ENCODE peak calls at places on chromosomes 3 and 15, in nine cellular contexts. One of them, this sample, is unnamed.
A peak's percentile ranks its signal among the peaks of the same experiment; 100 is the strongest.

GRCh38 chr3:150743508-150743907 is 19.5 kb downstream of the SIAH2 start:
- DNase-seq in adrenal gland: no peak
- DNase-seq in ovary: no peak
- DNase-seq in body of pancreas: no peak
- DNase-seq in transverse colon: no peak
- DNase-seq in GM12878: no peak
- DNase-seq in heart left ventricle: no peak
- DNase-seq in A549: no peak
- DNase-seq in HepG2: no peak
- DNase-seq in this sample: no peak

GRCh38 chr15:25094519-25094918 is 139.7 kb downstream of the SNRPN start:
- DNase-seq in adrenal gland: no peak
- DNase-seq in ovary: no peak
- DNase-seq in body of pancreas: no peak
- DNase-seq in transverse colon: no peak
- DNase-seq in GM12878: no peak
- DNase-seq in heart left ventricle: no peak
- DNase-seq in A549: no peak
- DNase-seq in HepG2: no peak
- DNase-seq in this sample: no peak

GRCh38 chr3:74613060-74613459 is 1.4 kb downstream of the CNTN3 start:
- DNase-seq in adrenal gland: no peak
- DNase-seq in ovary: no peak
- DNase-seq in body of pancreas: no peak
- DNase-seq in transverse colon: no peak
- DNase-seq in GM12878: no peak
- DNase-seq in heart left ventricle: no peak
- DNase-seq in A549: no peak
- DNase-seq in HepG2: no peak
- DNase-seq in this sample: no peak

GRCh38 chr3:80051602-80051962 is 283.8 kb upstream of the ROBO1 start:
- DNase-seq in adrenal gland: no peak
- DNase-seq in ovary: no peak
- DNase-seq in body of pancreas: no peak
- DNase-seq in transverse colon: no peak
- DNase-seq in GM12878: no peak
- DNase-seq in heart left ventricle: no peak
- DNase-seq in A549: no peak
- DNase-seq in HepG2: no peak
- DNase-seq in this sample: no peak

GRCh38 chr3:71226565-71227281 is 356.8 kb downstream of the FOXP1 start:
- DNase-seq in adrenal gland: no peak
- DNase-seq in ovary: no peak
- DNase-seq in body of pancreas: no peak
- DNase-seq in transverse colon: peak; percentile 19
- DNase-seq in GM12878: peak; percentile 28
- DNase-seq in heart left ventricle: peak; percentile 72
- DNase-seq in A549: no peak
- DNase-seq in HepG2: no peak
- DNase-seq in this sample: no peak

GRCh38 chr3:160806094-160806493 is 50.1 kb downstream of the PPM1L start:
- DNase-seq in adrenal gland: no peak
- DNase-seq in ovary: no peak
- DNase-seq in body of pancreas: no peak
- DNase-seq in transverse colon: no peak
- DNase-seq in GM12878: no peak
- DNase-seq in heart left ventricle: no peak
- DNase-seq in A549: no peak
- DNase-seq in HepG2: no peak
- DNase-seq in this sample: no peak

GRCh38 chr3:50370594-50370993 is 11.3 kb upstream of the TMEM115 start:
- DNase-seq in adrenal gland: no peak
- DNase-seq in ovary: no peak
- DNase-seq in body of pancreas: no peak
- DNase-seq in transverse colon: no peak
- DNase-seq in GM12878: no peak
- DNase-seq in heart left ventricle: no peak
- DNase-seq in A549: no peak
- DNase-seq in HepG2: no peak
- DNase-seq in this sample: no peak

GRCh38 chr3:160027541-160028195 is 39.0 kb downstream of the IL12A start:
- DNase-seq in adrenal gland: no peak
- DNase-seq in ovary: no peak
- DNase-seq in body of pancreas: no peak
- DNase-seq in transverse colon: no peak
- DNase-seq in GM12878: peak; percentile 55
- DNase-seq in heart left ventricle: no peak
- DNase-seq in A549: no peak
- DNase-seq in HepG2: no peak
- DNase-seq in this sample: no peak

GRCh38 chr15:51751687-51752683 is 588 bp downstream of the TMOD2 start:
- DNase-seq in adrenal gland: no peak
- DNase-seq in ovary: peak; percentile 23
- DNase-seq in body of pancreas: peak; percentile 33
- DNase-seq in transverse colon: peak; percentile 30
- DNase-seq in GM12878: no peak
- DNase-seq in heart left ventricle: no peak
- DNase-seq in A549: peak; percentile 42
- DNase-seq in HepG2: no peak
- DNase-seq in this sample: no peak

GRCh38 chr3:102089904-102090492 is 240.7 kb downstream of the NFKBIZ start:
- DNase-seq in adrenal gland: no peak
- DNase-seq in ovary: no peak
- DNase-seq in body of pancreas: no peak
- DNase-seq in transverse colon: peak; percentile 38
- DNase-seq in GM12878: no peak
- DNase-seq in heart left ventricle: no peak
- DNase-seq in A549: peak; percentile 20
- DNase-seq in HepG2: no peak
- DNase-seq in this sample: no peak

GRCh38 chr3:178676942-178677606 is 140.8 kb downstream of the KCNMB2 start:
- DNase-seq in adrenal gland: no peak
- DNase-seq in ovary: peak; percentile 31
- DNase-seq in body of pancreas: no peak
- DNase-seq in transverse colon: no peak
- DNase-seq in GM12878: no peak
- DNase-seq in heart left ventricle: no peak
- DNase-seq in A549: no peak
- DNase-seq in HepG2: no peak
- DNase-seq in this sample: no peak

GRCh38 chr3:132135628-132136333 is 101.0 kb upstream of the CPNE4 start:
- DNase-seq in adrenal gland: no peak
- DNase-seq in ovary: no peak
- DNase-seq in body of pancreas: no peak
- DNase-seq in transverse colon: no peak
- DNase-seq in GM12878: no peak
- DNase-seq in heart left ventricle: no peak
- DNase-seq in A549: peak; percentile 69
- DNase-seq in HepG2: peak; percentile 6
- DNase-seq in this sample: no peak

GRCh38 chr3:88041005-88041404 is 17.8 kb downstream of the CGGBP1 start:
- DNase-seq in adrenal gland: no peak
- DNase-seq in ovary: no peak
- DNase-seq in body of pancreas: no peak
- DNase-seq in transverse colon: no peak
- DNase-seq in GM12878: no peak
- DNase-seq in heart left ventricle: no peak
- DNase-seq in A549: no peak
- DNase-seq in HepG2: no peak
- DNase-seq in this sample: no peak

GRCh38 chr15:97168704-97169475 is 791.6 kb upstream of the ARRDC4 start:
- DNase-seq in adrenal gland: no peak
- DNase-seq in ovary: no peak
- DNase-seq in body of pancreas: no peak
- DNase-seq in transverse colon: no peak
- DNase-seq in GM12878: no peak
- DNase-seq in heart left ventricle: no peak
- DNase-seq in A549: no peak
- DNase-seq in HepG2: no peak
- DNase-seq in this sample: no peak

DNA sequence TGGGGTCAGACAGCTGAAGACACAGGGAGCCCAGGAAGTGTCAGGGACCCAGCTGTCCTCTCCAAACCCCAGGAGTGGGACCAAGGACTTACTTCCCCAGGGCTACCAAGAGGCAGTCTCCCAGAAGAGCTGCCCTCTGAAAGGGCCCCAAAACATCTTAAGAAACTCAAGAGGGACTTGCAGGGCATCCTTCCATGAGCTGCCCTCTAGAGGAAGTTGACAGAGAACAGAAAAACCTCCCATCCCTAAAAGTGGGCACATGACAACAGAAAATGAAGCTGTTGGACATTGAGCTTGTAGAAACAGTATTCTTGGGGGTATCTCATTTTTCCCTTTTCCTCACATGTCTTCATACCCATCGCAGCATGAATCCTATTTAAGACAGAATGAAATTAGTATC is 58.9 kb downstream of the MECOM start:
- DNase-seq in adrenal gland: no peak
- DNase-seq in ovary: no peak
- DNase-seq in body of pancreas: no peak
- DNase-seq in transverse colon: no peak
- DNase-seq in GM12878: no peak
- DNase-seq in heart left ventricle: no peak
- DNase-seq in A549: no peak
- DNase-seq in HepG2: no peak
- DNase-seq in this sample: no peak
- TF ChIP-seq CTCF in adrenal gland: no peak
- TF ChIP-seq CTCF in ovary: no peak
- TF ChIP-seq CTCF in body of pancreas: no peak
- TF ChIP-seq CTCF in transverse colon: no peak
- TF ChIP-seq CTCF in GM12878: peak; percentile 8
- TF ChIP-seq CTCF in heart left ventricle: no peak
- TF ChIP-seq CTCF in A549: no peak
- TF ChIP-seq CTCF in HepG2: no peak
- TF ChIP-seq CTCF in this sample: no peak

GRCh38 chr15:63481105-63481810 is 23.1 kb upstream of the USP3 start:
- DNase-seq in adrenal gland: no peak
- DNase-seq in ovary: no peak
- DNase-seq in body of pancreas: no peak
- DNase-seq in transverse colon: no peak
- DNase-seq in GM12878: peak; percentile 83
- DNase-seq in heart left ventricle: no peak
- DNase-seq in A549: peak; percentile 54
- DNase-seq in HepG2: no peak
- DNase-seq in this sample: no peak
- TF ChIP-seq POLR2A in adrenal gland: no peak
- TF ChIP-seq POLR2A in ovary: no peak
- TF ChIP-seq POLR2A in body of pancreas: no peak
- TF ChIP-seq POLR2A in transverse colon: no peak
- TF ChIP-seq POLR2A in GM12878: no peak
- TF ChIP-seq POLR2A in heart left ventricle: no peak
- TF ChIP-seq POLR2A in A549: no peak
- TF ChIP-seq POLR2A in HepG2: no peak
- TF ChIP-seq POLR2A in this sample: no peak

DNA sequence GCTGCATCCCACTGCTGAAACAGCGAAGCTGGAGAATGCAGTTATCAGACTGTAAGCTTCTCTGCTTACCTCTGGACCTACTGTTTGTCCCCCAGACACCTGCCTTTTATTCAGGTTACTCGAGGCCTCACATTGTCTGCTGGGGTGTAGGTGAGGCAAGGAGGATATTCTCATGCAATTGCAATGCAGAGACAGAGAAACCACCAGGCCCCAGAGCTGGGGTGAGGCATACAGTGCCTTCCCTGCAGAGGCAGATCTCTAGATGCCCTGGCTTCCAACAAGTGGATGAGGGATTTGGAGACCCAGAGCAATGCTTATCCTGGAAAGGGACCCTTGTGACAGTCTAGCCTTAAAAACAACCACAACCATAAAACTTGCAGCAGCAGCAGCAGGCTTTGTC is 263.4 kb upstream of the ST8SIA2 start:
- DNase-seq in adrenal gland: no peak
- DNase-seq in ovary: no peak
- DNase-seq in body of pancreas: no peak
- DNase-seq in transverse colon: no peak
- DNase-seq in GM12878: no peak
- DNase-seq in heart left ventricle: no peak
- DNase-seq in A549: no peak
- DNase-seq in HepG2: no peak
- DNase-seq in this sample: no peak
- TF ChIP-seq CTCF in adrenal gland: no peak
- TF ChIP-seq CTCF in ovary: no peak
- TF ChIP-seq CTCF in body of pancreas: no peak
- TF ChIP-seq CTCF in transverse colon: no peak
- TF ChIP-seq CTCF in GM12878: no peak
- TF ChIP-seq CTCF in heart left ventricle: no peak
- TF ChIP-seq CTCF in A549: no peak
- TF ChIP-seq CTCF in HepG2: no peak
- TF ChIP-seq CTCF in this sample: no peak

GRCh38 chr3:99503350-99503749 is 135.0 kb upstream of the COL8A1 start:
- DNase-seq in adrenal gland: no peak
- DNase-seq in ovary: peak; percentile 35
- DNase-seq in body of pancreas: no peak
- DNase-seq in transverse colon: no peak
- DNase-seq in GM12878: no peak
- DNase-seq in heart left ventricle: no peak
- DNase-seq in A549: no peak
- DNase-seq in HepG2: no peak
- DNase-seq in this sample: no peak

GRCh38 chr3:99505200-99505599 is 133.2 kb upstream of the COL8A1 start:
- DNase-seq in adrenal gland: no peak
- DNase-seq in ovary: no peak
- DNase-seq in body of pancreas: no peak
- DNase-seq in transverse colon: no peak
- DNase-seq in GM12878: no peak
- DNase-seq in heart left ventricle: no peak
- DNase-seq in A549: no peak
- DNase-seq in HepG2: no peak
- DNase-seq in this sample: no peak

GRCh38 chr3:99502871-99503270 is 135.5 kb upstream of the COL8A1 start:
- DNase-seq in adrenal gland: no peak
- DNase-seq in ovary: no peak
- DNase-seq in body of pancreas: no peak
- DNase-seq in transverse colon: no peak
- DNase-seq in GM12878: no peak
- DNase-seq in heart left ventricle: no peak
- DNase-seq in A549: no peak
- DNase-seq in HepG2: no peak
- DNase-seq in this sample: no peak

GRCh38 chr3:99504258-99504657 is 134.1 kb upstream of the COL8A1 start:
- DNase-seq in adrenal gland: no peak
- DNase-seq in ovary: no peak
- DNase-seq in body of pancreas: no peak
- DNase-seq in transverse colon: no peak
- DNase-seq in GM12878: no peak
- DNase-seq in heart left ventricle: no peak
- DNase-seq in A549: no peak
- DNase-seq in HepG2: peak; percentile 69
- DNase-seq in this sample: no peak

DNA sequence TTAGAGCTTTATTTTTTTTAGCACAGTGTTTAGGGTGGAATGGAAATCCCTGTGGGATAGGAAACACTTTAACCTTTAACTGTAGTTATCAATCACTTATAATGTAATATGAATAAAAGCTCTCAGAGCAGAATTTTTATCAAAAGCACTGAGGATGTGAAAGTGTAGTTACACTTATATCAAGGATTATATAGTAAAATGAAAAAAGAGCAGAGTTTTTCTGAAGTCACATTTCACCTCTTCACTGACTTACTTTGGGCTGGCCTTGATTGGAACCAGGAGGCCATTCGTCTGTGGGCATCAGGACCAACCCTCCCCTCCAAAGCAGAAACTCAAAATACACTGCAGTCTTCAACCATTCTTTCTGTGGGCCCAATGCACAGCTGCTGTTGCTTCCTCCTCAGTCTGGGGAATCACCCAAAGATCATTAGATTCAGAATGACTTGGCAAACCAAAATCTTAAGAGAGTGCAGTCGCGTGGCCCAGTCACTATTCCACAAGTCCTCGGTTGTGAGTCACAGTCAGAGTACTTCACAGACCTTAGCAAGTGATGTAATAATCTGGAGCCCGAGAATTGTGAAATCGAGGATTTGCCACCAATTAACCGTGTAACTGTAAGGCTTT is 132.6 kb upstream of the COL8A1 start:
- DNase-seq in adrenal gland: no peak
- DNase-seq in ovary: no peak
- DNase-seq in body of pancreas: no peak
- DNase-seq in transverse colon: peak; percentile 11
- DNase-seq in GM12878: peak; percentile 91
- DNase-seq in heart left ventricle: peak; percentile 25
- DNase-seq in A549: no peak
- DNase-seq in HepG2: no peak
- DNase-seq in this sample: peak; percentile 82
- TF ChIP-seq POLR2A in adrenal gland: no peak
- TF ChIP-seq POLR2A in ovary: no peak
- TF ChIP-seq POLR2A in body of pancreas: no peak
- TF ChIP-seq POLR2A in transverse colon: no peak
- TF ChIP-seq POLR2A in GM12878: no peak
- TF ChIP-seq POLR2A in heart left ventricle: no peak
- TF ChIP-seq POLR2A in A549: no peak
- TF ChIP-seq POLR2A in HepG2: no peak
- TF ChIP-seq POLR2A in this sample: no peak

This sample was measured in lower leg skin.